ENCODE peak calls at places on chromosomes 6 and 20, in five cellular contexts. O, D, K, T and X are unnamed samples.

GRCh38 chr6:44072452-44072958 is 54.7 kb downstream of the MRPL14 start:
- DNase-seq in K (no peak), D (no peak), T (no peak), O (no peak), X (no peak)

GRCh38 chr20:63588641-63589041 is 14.6 kb upstream of the HELZ2 start:
- DNase-seq in D (no peak), K (no peak), O (no peak), T (no peak), X (no peak)

GRCh38 chr6:106586815-106587214 is 42.5 kb downstream of the RTN4IP1 start:
- DNase-seq in T (no peak), D (no peak), K (no peak), O (no peak), X (no peak)

GRCh38 chr6:140427842-140428241 is 1053.4 kb upstream of the CITED2 start:
- DNase-seq in D (no peak), K (no peak), O (no peak), T (no peak), X (no peak)

GRCh38 chr6:5028921-5029320 is 25.1 kb upstream of the RPP40 start:
- DNase-seq in T (no peak), K (no peak), O (no peak), D (no peak), X (no peak)

GRCh38 chr20:53933232-53933846 is 137.1 kb downstream of the BCAS1 start:
- DNase-seq in D (no peak), K (no peak), T (no peak), O (no peak), X (no peak)

GRCh38 chr6:111540971-111541719 is 58.1 kb upstream of the REV3L start:
- DNase-seq in T (no peak), O (no peak), K (no peak), D (no peak), X (no peak)

GRCh38 chr20:10322073-10323012 is 103.7 kb downstream of the SNAP25 start:
- DNase-seq in K (no peak), O (no peak), T (no peak), D (no peak), X (no peak)

GRCh38 chr6:169868458-169868857 is 117.0 kb downstream of the ERMARD start:
- DNase-seq in K (no peak), T (no peak), D (peak), O (peak), X (peak)

GRCh38 chr6:56259682-56260081 is 12.3 kb upstream of the COL21A1 start:
- DNase-seq in T (no peak), K (no peak), O (no peak), D (no peak), X (no peak)

GRCh38 chr20:62929051-62929538 is 2.8 kb upstream of the DIDO1 start:
- DNase-seq in T (peak), O (peak), D (peak), K (peak), X (peak)

GRCh38 chr6:13579911-13580310 is 5.5 kb downstream of the SIRT5 start:
- DNase-seq in O (no peak), T (no peak), D (no peak), K (no peak), X (no peak)

GRCh38 chr6:89161326-89162046 is 15.6 kb downstream of the PM20D2 start:
- DNase-seq in D (no peak), T (no peak), O (no peak), K (no peak), X (no peak)

GRCh38 chr6:104956663-104957294 is at the start of gene LIN28B:
- DNase-seq in T (no peak), D (no peak), K (no peak), O (no peak), X (no peak)

GRCh38 chr6:56752009-56752408 is 109.3 kb upstream of the DST start:
- DNase-seq in O (no peak), D (no peak), T (no peak), K (no peak), X (no peak)

GRCh38 chr6:164693934-164694333 is 615.5 kb downstream of the C6orf118 start:
- DNase-seq in T (no peak), K (peak), D (no peak), O (no peak), X (no peak)

GRCh38 chr6:32973144-32973854 is 4.9 kb downstream of the BRD2 start:
- DNase-seq in O (peak), D (peak), T (no peak), K (no peak), X (peak)

GRCh38 chr6:736657-737446 is 43.9 kb upstream of the EXOC2 start:
- DNase-seq in T (no peak), O (no peak), D (no peak), K (no peak), X (no peak)

GRCh38 chr20:62837790-62838458 is 21.1 kb downstream of the COL9A3 start:
- DNase-seq in T (no peak), K (no peak), D (no peak), O (no peak), X (no peak)

GRCh38 chr20:20551409-20551808 is 161.0 kb downstream of the RALGAPA2 start:
- DNase-seq in T (no peak), O (no peak), K (no peak), D (no peak), X (no peak)

GRCh38 chr6:138690975-138691594 is 82.5 kb upstream of the CCDC28A start:
- DNase-seq in D (no peak), O (no peak), K (no peak), T (no peak), X (no peak)

GRCh38 chr6:142927904-142928303 is 17.1 kb downstream of the HIVEP2 start:
- DNase-seq in K (no peak), T (no peak), O (peak), D (peak), X (no peak)